ENCODE peak calls at places on chromosomes 3 and 15, in seven cellular contexts. One of them, this sample, is unnamed.

GRCh38 chr3:100647673-100648072 is 38.3 kb downstream of the ADGRG7 start:
- DNase-seq in NCI-H1694: no peak
- DNase-seq in ovary: no peak
- DNase-seq in naive thymus-derived CD4-positive, alpha-beta T cell: no peak
- DNase-seq in astrocyte of the spinal cord: no peak
- DNase-seq in activated CD8-positive, alpha-beta memory T cell treated with anti-CD3 and anti-CD28 coated beads, Interleukin-2, amount 50 U/mL, for 48 hours: no peak
- DNase-seq in ACHN: no peak
- DNase-seq in this sample: no peak

GRCh38 chr15:69403611-69404010 is 10.5 kb upstream of the KIF23 start:
- DNase-seq in NCI-H1694: no peak
- DNase-seq in ovary: no peak
- DNase-seq in naive thymus-derived CD4-positive, alpha-beta T cell: no peak
- DNase-seq in astrocyte of the spinal cord: peak
- DNase-seq in activated CD8-positive, alpha-beta memory T cell treated with anti-CD3 and anti-CD28 coated beads, Interleukin-2, amount 50 U/mL, for 48 hours: no peak
- DNase-seq in ACHN: no peak
- DNase-seq in this sample: peak

GRCh38 chr3:184237211-184237610 is 7.8 kb downstream of the VWA5B2 start:
- DNase-seq in NCI-H1694: no peak
- DNase-seq in ovary: no peak
- DNase-seq in naive thymus-derived CD4-positive, alpha-beta T cell: no peak
- DNase-seq in astrocyte of the spinal cord: no peak
- DNase-seq in activated CD8-positive, alpha-beta memory T cell treated with anti-CD3 and anti-CD28 coated beads, Interleukin-2, amount 50 U/mL, for 48 hours: no peak
- DNase-seq in ACHN: no peak
- DNase-seq in this sample: no peak

GRCh38 chr3:148938306-148938705 is 53.0 kb upstream of the GYG1 start:
- DNase-seq in NCI-H1694: no peak
- DNase-seq in ovary: no peak
- DNase-seq in naive thymus-derived CD4-positive, alpha-beta T cell: no peak
- DNase-seq in astrocyte of the spinal cord: no peak
- DNase-seq in activated CD8-positive, alpha-beta memory T cell treated with anti-CD3 and anti-CD28 coated beads, Interleukin-2, amount 50 U/mL, for 48 hours: no peak
- DNase-seq in ACHN: no peak
- DNase-seq in this sample: no peak

GRCh38 chr3:129837057-129837631 is 56.4 kb downstream of the TMCC1 start:
- DNase-seq in NCI-H1694: no peak
- DNase-seq in ovary: no peak
- DNase-seq in naive thymus-derived CD4-positive, alpha-beta T cell: no peak
- DNase-seq in astrocyte of the spinal cord: peak
- DNase-seq in activated CD8-positive, alpha-beta memory T cell treated with anti-CD3 and anti-CD28 coated beads, Interleukin-2, amount 50 U/mL, for 48 hours: no peak
- DNase-seq in ACHN: no peak
- DNase-seq in this sample: peak

GRCh38 chr3:179278151-179278550 is 27.2 kb upstream of the KCNMB3 start:
- DNase-seq in NCI-H1694: no peak
- DNase-seq in ovary: no peak
- DNase-seq in naive thymus-derived CD4-positive, alpha-beta T cell: no peak
- DNase-seq in astrocyte of the spinal cord: no peak
- DNase-seq in activated CD8-positive, alpha-beta memory T cell treated with anti-CD3 and anti-CD28 coated beads, Interleukin-2, amount 50 U/mL, for 48 hours: no peak
- DNase-seq in ACHN: no peak
- DNase-seq in this sample: no peak

GRCh38 chr15:78384651-78385050 is 44.5 kb downstream of the CRABP1 start:
- DNase-seq in NCI-H1694: no peak
- DNase-seq in ovary: no peak
- DNase-seq in naive thymus-derived CD4-positive, alpha-beta T cell: no peak
- DNase-seq in astrocyte of the spinal cord: no peak
- DNase-seq in activated CD8-positive, alpha-beta memory T cell treated with anti-CD3 and anti-CD28 coated beads, Interleukin-2, amount 50 U/mL, for 48 hours: no peak
- DNase-seq in ACHN: no peak
- DNase-seq in this sample: no peak

GRCh38 chr3:170584585-170585007 is 1.3 kb downstream of the SLC7A14 start:
- DNase-seq in NCI-H1694: peak
- DNase-seq in ovary: peak
- DNase-seq in naive thymus-derived CD4-positive, alpha-beta T cell: peak
- DNase-seq in astrocyte of the spinal cord: peak
- DNase-seq in activated CD8-positive, alpha-beta memory T cell treated with anti-CD3 and anti-CD28 coated beads, Interleukin-2, amount 50 U/mL, for 48 hours: peak
- DNase-seq in ACHN: peak
- DNase-seq in this sample: peak

GRCh38 chr3:70803317-70803716 is 490.9 kb upstream of the MDFIC2 start:
- DNase-seq in NCI-H1694: no peak
- DNase-seq in ovary: no peak
- DNase-seq in naive thymus-derived CD4-positive, alpha-beta T cell: no peak
- DNase-seq in astrocyte of the spinal cord: no peak
- DNase-seq in activated CD8-positive, alpha-beta memory T cell treated with anti-CD3 and anti-CD28 coated beads, Interleukin-2, amount 50 U/mL, for 48 hours: no peak
- DNase-seq in ACHN: no peak
- DNase-seq in this sample: no peak

GRCh38 chr3:149179225-149179624 is 42.4 kb downstream of the CP start:
- DNase-seq in NCI-H1694: no peak
- DNase-seq in ovary: no peak
- DNase-seq in naive thymus-derived CD4-positive, alpha-beta T cell: no peak
- DNase-seq in astrocyte of the spinal cord: peak
- DNase-seq in activated CD8-positive, alpha-beta memory T cell treated with anti-CD3 and anti-CD28 coated beads, Interleukin-2, amount 50 U/mL, for 48 hours: no peak
- DNase-seq in ACHN: peak
- DNase-seq in this sample: no peak

This sample was measured in cardiac fibroblast.